ENCODE peak calls at places on chromosomes 6 and 20, in four cellular contexts. I, E, Z and L are unnamed samples.

GRCh38 chr20:62804021-62804631 is 509 bp upstream of the OGFR start:
- DNase-seq in E (no peak), Z (no peak), I (no peak), L (no peak)

GRCh38 chr20:62344782-62345181 is 22.3 kb downstream of the LAMA5 start:
- DNase-seq in I (no peak), E (no peak), Z (no peak), L (no peak)

GRCh38 chr20:61922411-61922810 is 143.3 kb downstream of the TAF4 start:
- DNase-seq in I (no peak), E (no peak), Z (no peak), L (no peak)

GRCh38 chr20:19758888-19759331 is 852 bp downstream of the RIN2 start:
- DNase-seq in E (peak; percentile 16), Z (no peak), I (peak; percentile 61), L (no peak)

GRCh38 chr6:129686941-129687627 is 22.9 kb downstream of the ARHGAP18 start:
- DNase-seq in Z (peak; percentile 25), E (no peak), I (peak; percentile 72), L (no peak)

GRCh38 chr6:149231786-149232185 is 85.7 kb upstream of the TAB2 start:
- DNase-seq in E (no peak), Z (no peak), I (peak; percentile 29), L (no peak)

GRCh38 chr6:169990095-169991030 is 238.9 kb downstream of the ERMARD start:
- DNase-seq in E (no peak), Z (no peak), I (no peak), L (no peak)

GRCh38 chr20:37295001-37295400 is 5.5 kb downstream of the MANBAL start:
- DNase-seq in I (peak; percentile 86), Z (no peak), E (no peak), L (no peak)

GRCh38 chr6:87583822-87584221 is 6.0 kb downstream of the RARS2 start:
- DNase-seq in I (no peak), E (no peak), Z (no peak), L (no peak)

GRCh38 chr6:108222504-108222903 is 38.3 kb downstream of the SNX3 start:
- DNase-seq in Z (no peak), E (no peak), I (peak; percentile 26), L (no peak)

GRCh38 chr6:159451051-159451450 is 242.0 kb downstream of the SOD2 start:
- DNase-seq in I (peak; percentile 74), E (no peak), Z (no peak), L (no peak)

GRCh38 chr6:15402401-15403045 is 156.7 kb downstream of the JARID2 start:
- DNase-seq in E (no peak), Z (no peak), I (no peak), L (no peak)